ENCODE peak calls at places on chromosome 18, in nine cellular contexts. K, J, X, Z, F, M, U, G and V are unnamed samples.
A peak's percentile ranks its signal among the peaks of the same experiment; 100 is the strongest.

GRCh38 chr18:37563810-37564511 is 1.6 kb downstream of the CELF4 start:
- DNase-seq in G (no peak), Z (no peak), X (peak; percentile 49), U (no peak), M (no peak), J (no peak), F (no peak), K (no peak), V (no peak)

GRCh38 chr18:75375341-75375740 is 52.2 kb downstream of the SMIM21 start:
- DNase-seq in U (no peak), X (no peak), J (no peak), M (no peak), F (no peak), Z (no peak), K (no peak), G (no peak), V (no peak)

GRCh38 chr18:37754141-37754540 is 188.5 kb upstream of the CELF4 start:
- DNase-seq in G (no peak), U (no peak), F (no peak), X (no peak), K (peak; percentile 4), M (no peak), J (no peak), Z (no peak), V (peak; percentile 9)

GRCh38 chr18:23012249-23012648 is 79.1 kb downstream of the RBBP8 start:
- DNase-seq in X (no peak), Z (no peak), M (no peak), K (no peak), F (no peak), U (no peak), J (no peak), G (no peak), V (no peak)

GRCh38 chr18:35060092-35060491 is 18.9 kb downstream of the MAPRE2 start:
- DNase-seq in X (no peak), G (no peak), K (no peak), J (no peak), M (no peak), U (no peak), F (no peak), Z (no peak), V (no peak)

GRCh38 chr18:34506198-34506597 is 203.9 kb upstream of the DTNA start:
- DNase-seq in F (no peak), Z (no peak), M (no peak), K (no peak), J (no peak), U (no peak), G (no peak), X (no peak), V (no peak)

GRCh38 chr18:35130236-35130635 is 89.0 kb downstream of the MAPRE2 start:
- DNase-seq in X (no peak), Z (no peak), U (no peak), K (no peak), G (no peak), F (no peak), J (no peak), M (no peak), V (no peak)

GRCh38 chr18:48934708-48935432 is 15.9 kb downstream of the SMAD7 start:
- DNase-seq in U (no peak), J (no peak), F (peak; percentile 79), G (peak; percentile 61), Z (no peak), M (no peak), X (no peak), K (peak; percentile 59), V (no peak)

GRCh38 chr18:46141199-46141598 is 37.0 kb downstream of the HAUS1 start:
- DNase-seq in G (no peak), J (no peak), F (no peak), Z (no peak), M (no peak), K (no peak), U (no peak), X (no peak), V (no peak)